ENCODE peak calls at places on chromosomes 5 and 9, in ten cellular contexts. One of them, this sample, is unnamed.

GRCh38 chr9:3894764-3895163 is 369.0 kb upstream of the RFX3 start:
- DNase-seq in cardiac fibroblast: peak
- DNase-seq in activated CD8-positive, alpha-beta memory T cell treated with anti-CD3 and anti-CD28 coated beads, Interleukin-2, amount 50 U/mL, for 4 hours: no peak
- DNase-seq in AG10803: peak
- DNase-seq in stomach: no peak
- DNase-seq in posterior cingulate gyrus: no peak
- DNase-seq in Right ventricle myocardium superior: no peak
- DNase-seq in activated T-helper 1 cell treated with anti-CD3 and anti-CD28 coated beads, Interleukin-2, amount 50 U/mL, for 16 hours: no peak
- DNase-seq in GM20000: no peak
- DNase-seq in T-helper 1 cell: no peak
- DNase-seq in this sample: no peak

GRCh38 chr5:141655020-141655419 is 3.8 kb upstream of the FCHSD1 start:
- DNase-seq in T-helper 1 cell: no peak
- DNase-seq in cardiac fibroblast: no peak
- DNase-seq in Right ventricle myocardium superior: no peak
- DNase-seq in activated CD8-positive, alpha-beta memory T cell treated with anti-CD3 and anti-CD28 coated beads, Interleukin-2, amount 50 U/mL, for 4 hours: no peak
- DNase-seq in activated T-helper 1 cell treated with anti-CD3 and anti-CD28 coated beads, Interleukin-2, amount 50 U/mL, for 16 hours: no peak
- DNase-seq in GM20000: no peak
- DNase-seq in AG10803: no peak
- DNase-seq in posterior cingulate gyrus: no peak
- DNase-seq in stomach: no peak
- DNase-seq in this sample: no peak

GRCh38 chr9:10045598-10045997 is 567.2 kb downstream of the PTPRD start:
- DNase-seq in GM20000: no peak
- DNase-seq in activated CD8-positive, alpha-beta memory T cell treated with anti-CD3 and anti-CD28 coated beads, Interleukin-2, amount 50 U/mL, for 4 hours: no peak
- DNase-seq in Right ventricle myocardium superior: no peak
- DNase-seq in AG10803: no peak
- DNase-seq in cardiac fibroblast: peak
- DNase-seq in activated T-helper 1 cell treated with anti-CD3 and anti-CD28 coated beads, Interleukin-2, amount 50 U/mL, for 16 hours: no peak
- DNase-seq in T-helper 1 cell: no peak
- DNase-seq in posterior cingulate gyrus: no peak
- DNase-seq in stomach: no peak
- DNase-seq in this sample: no peak

GRCh38 chr5:121378559-121379359 is 472.9 kb upstream of the FTMT start:
- DNase-seq in posterior cingulate gyrus: no peak
- DNase-seq in cardiac fibroblast: no peak
- DNase-seq in T-helper 1 cell: no peak
- DNase-seq in activated CD8-positive, alpha-beta memory T cell treated with anti-CD3 and anti-CD28 coated beads, Interleukin-2, amount 50 U/mL, for 4 hours: no peak
- DNase-seq in Right ventricle myocardium superior: no peak
- DNase-seq in GM20000: no peak
- DNase-seq in activated T-helper 1 cell treated with anti-CD3 and anti-CD28 coated beads, Interleukin-2, amount 50 U/mL, for 16 hours: no peak
- DNase-seq in stomach: no peak
- DNase-seq in AG10803: no peak
- DNase-seq in this sample: peak

GRCh38 chr5:35365756-35366155 is 135.5 kb upstream of the PRLR start:
- DNase-seq in activated T-helper 1 cell treated with anti-CD3 and anti-CD28 coated beads, Interleukin-2, amount 50 U/mL, for 16 hours: no peak
- DNase-seq in AG10803: no peak
- DNase-seq in posterior cingulate gyrus: no peak
- DNase-seq in stomach: no peak
- DNase-seq in Right ventricle myocardium superior: no peak
- DNase-seq in GM20000: no peak
- DNase-seq in cardiac fibroblast: no peak
- DNase-seq in activated CD8-positive, alpha-beta memory T cell treated with anti-CD3 and anti-CD28 coated beads, Interleukin-2, amount 50 U/mL, for 4 hours: no peak
- DNase-seq in T-helper 1 cell: no peak
- DNase-seq in this sample: no peak

GRCh38 chr5:74386571-74387334 is 253.8 kb downstream of the ENC1 start:
- DNase-seq in Right ventricle myocardium superior: no peak
- DNase-seq in GM20000: no peak
- DNase-seq in posterior cingulate gyrus: no peak
- DNase-seq in activated T-helper 1 cell treated with anti-CD3 and anti-CD28 coated beads, Interleukin-2, amount 50 U/mL, for 16 hours: no peak
- DNase-seq in T-helper 1 cell: no peak
- DNase-seq in AG10803: peak
- DNase-seq in cardiac fibroblast: peak
- DNase-seq in activated CD8-positive, alpha-beta memory T cell treated with anti-CD3 and anti-CD28 coated beads, Interleukin-2, amount 50 U/mL, for 4 hours: no peak
- DNase-seq in stomach: no peak
- DNase-seq in this sample: no peak

GRCh38 chr5:174720612-174721521 is 3.5 kb upstream of the MSX2 start:
- DNase-seq in GM20000: no peak
- DNase-seq in activated CD8-positive, alpha-beta memory T cell treated with anti-CD3 and anti-CD28 coated beads, Interleukin-2, amount 50 U/mL, for 4 hours: no peak
- DNase-seq in cardiac fibroblast: no peak
- DNase-seq in activated T-helper 1 cell treated with anti-CD3 and anti-CD28 coated beads, Interleukin-2, amount 50 U/mL, for 16 hours: no peak
- DNase-seq in posterior cingulate gyrus: no peak
- DNase-seq in Right ventricle myocardium superior: no peak
- DNase-seq in AG10803: no peak
- DNase-seq in T-helper 1 cell: no peak
- DNase-seq in stomach: no peak
- DNase-seq in this sample: no peak

GRCh38 chr5:139982157-139982974 is 60.7 kb downstream of the NRG2 start:
- DNase-seq in posterior cingulate gyrus: peak
- DNase-seq in GM20000: no peak
- DNase-seq in stomach: peak
- DNase-seq in cardiac fibroblast: peak
- DNase-seq in T-helper 1 cell: no peak
- DNase-seq in activated T-helper 1 cell treated with anti-CD3 and anti-CD28 coated beads, Interleukin-2, amount 50 U/mL, for 16 hours: no peak
- DNase-seq in AG10803: peak
- DNase-seq in activated CD8-positive, alpha-beta memory T cell treated with anti-CD3 and anti-CD28 coated beads, Interleukin-2, amount 50 U/mL, for 4 hours: no peak
- DNase-seq in Right ventricle myocardium superior: peak
- DNase-seq in this sample: no peak

GRCh38 chr9:17614246-17614645 is 35.4 kb downstream of the SH3GL2 start:
- DNase-seq in posterior cingulate gyrus: no peak
- DNase-seq in T-helper 1 cell: no peak
- DNase-seq in stomach: no peak
- DNase-seq in activated T-helper 1 cell treated with anti-CD3 and anti-CD28 coated beads, Interleukin-2, amount 50 U/mL, for 16 hours: no peak
- DNase-seq in cardiac fibroblast: no peak
- DNase-seq in activated CD8-positive, alpha-beta memory T cell treated with anti-CD3 and anti-CD28 coated beads, Interleukin-2, amount 50 U/mL, for 4 hours: no peak
- DNase-seq in GM20000: no peak
- DNase-seq in AG10803: no peak
- DNase-seq in Right ventricle myocardium superior: no peak
- DNase-seq in this sample: no peak

GRCh38 chr5:154756871-154757646 is 1.9 kb downstream of the LARP1 start:
- DNase-seq in T-helper 1 cell: peak
- DNase-seq in AG10803: peak
- DNase-seq in cardiac fibroblast: peak
- DNase-seq in activated T-helper 1 cell treated with anti-CD3 and anti-CD28 coated beads, Interleukin-2, amount 50 U/mL, for 16 hours: peak
- DNase-seq in activated CD8-positive, alpha-beta memory T cell treated with anti-CD3 and anti-CD28 coated beads, Interleukin-2, amount 50 U/mL, for 4 hours: peak
- DNase-seq in posterior cingulate gyrus: peak
- DNase-seq in stomach: peak
- DNase-seq in Right ventricle myocardium superior: peak
- DNase-seq in GM20000: peak
- DNase-seq in this sample: peak

GRCh38 chr9:127954831-127955293 is 17.2 kb upstream of the DPM2 start:
- DNase-seq in cardiac fibroblast: no peak
- DNase-seq in activated CD8-positive, alpha-beta memory T cell treated with anti-CD3 and anti-CD28 coated beads, Interleukin-2, amount 50 U/mL, for 4 hours: no peak
- DNase-seq in GM20000: no peak
- DNase-seq in Right ventricle myocardium superior: no peak
- DNase-seq in activated T-helper 1 cell treated with anti-CD3 and anti-CD28 coated beads, Interleukin-2, amount 50 U/mL, for 16 hours: no peak
- DNase-seq in stomach: no peak
- DNase-seq in T-helper 1 cell: no peak
- DNase-seq in AG10803: no peak
- DNase-seq in posterior cingulate gyrus: peak
- DNase-seq in this sample: no peak

GRCh38 chr5:13625616-13626198 is 318.8 kb downstream of the DNAH5 start:
- DNase-seq in cardiac fibroblast: peak
- DNase-seq in Right ventricle myocardium superior: no peak
- DNase-seq in posterior cingulate gyrus: no peak
- DNase-seq in stomach: no peak
- DNase-seq in activated CD8-positive, alpha-beta memory T cell treated with anti-CD3 and anti-CD28 coated beads, Interleukin-2, amount 50 U/mL, for 4 hours: no peak
- DNase-seq in activated T-helper 1 cell treated with anti-CD3 and anti-CD28 coated beads, Interleukin-2, amount 50 U/mL, for 16 hours: no peak
- DNase-seq in T-helper 1 cell: no peak
- DNase-seq in GM20000: no peak
- DNase-seq in AG10803: no peak
- DNase-seq in this sample: no peak

GRCh38 chr5:87069974-87070608 is 197.6 kb upstream of the RASA1 start:
- DNase-seq in T-helper 1 cell: no peak
- DNase-seq in posterior cingulate gyrus: no peak
- DNase-seq in activated CD8-positive, alpha-beta memory T cell treated with anti-CD3 and anti-CD28 coated beads, Interleukin-2, amount 50 U/mL, for 4 hours: no peak
- DNase-seq in stomach: no peak
- DNase-seq in AG10803: peak
- DNase-seq in cardiac fibroblast: peak
- DNase-seq in activated T-helper 1 cell treated with anti-CD3 and anti-CD28 coated beads, Interleukin-2, amount 50 U/mL, for 16 hours: no peak
- DNase-seq in GM20000: peak
- DNase-seq in Right ventricle myocardium superior: no peak
- DNase-seq in this sample: peak

GRCh38 chr9:91837982-91838731 is 111.9 kb downstream of the ROR2 start:
- DNase-seq in cardiac fibroblast: no peak
- DNase-seq in AG10803: no peak
- DNase-seq in activated T-helper 1 cell treated with anti-CD3 and anti-CD28 coated beads, Interleukin-2, amount 50 U/mL, for 16 hours: no peak
- DNase-seq in stomach: peak
- DNase-seq in T-helper 1 cell: no peak
- DNase-seq in activated CD8-positive, alpha-beta memory T cell treated with anti-CD3 and anti-CD28 coated beads, Interleukin-2, amount 50 U/mL, for 4 hours: no peak
- DNase-seq in posterior cingulate gyrus: no peak
- DNase-seq in Right ventricle myocardium superior: peak
- DNase-seq in GM20000: no peak
- DNase-seq in this sample: no peak

GRCh38 chr9:136044971-136045594 is 50.0 kb downstream of the NACC2 start:
- DNase-seq in stomach: peak
- DNase-seq in AG10803: no peak
- DNase-seq in activated CD8-positive, alpha-beta memory T cell treated with anti-CD3 and anti-CD28 coated beads, Interleukin-2, amount 50 U/mL, for 4 hours: no peak
- DNase-seq in cardiac fibroblast: no peak
- DNase-seq in Right ventricle myocardium superior: no peak
- DNase-seq in activated T-helper 1 cell treated with anti-CD3 and anti-CD28 coated beads, Interleukin-2, amount 50 U/mL, for 16 hours: no peak
- DNase-seq in posterior cingulate gyrus: no peak
- DNase-seq in GM20000: no peak
- DNase-seq in T-helper 1 cell: no peak
- DNase-seq in this sample: no peak

This sample was measured in GM12865.